ENCODE peak calls at places on chromosomes 11 and 22, in four cellular contexts. One of them, this sample, is unnamed.

GRCh38 chr22:35540600-35541253 is at the start of gene RASD2:
- DNase-seq in right lobe of liver: no peak
- DNase-seq in cardiac muscle cell: peak; percentile 31
- DNase-seq in suprapubic skin: no peak
- DNase-seq in this sample: no peak

GRCh38 chr22:27258773-27259172 is 542.8 kb downstream of the MN1 start:
- DNase-seq in right lobe of liver: no peak
- DNase-seq in cardiac muscle cell: no peak
- DNase-seq in suprapubic skin: no peak
- DNase-seq in this sample: no peak

GRCh38 chr22:23745780-23746179 is 5.1 kb downstream of the ZNF70 start:
- DNase-seq in right lobe of liver: no peak
- DNase-seq in cardiac muscle cell: no peak
- DNase-seq in suprapubic skin: no peak
- DNase-seq in this sample: no peak

GRCh38 chr11:133697603-133698002 is 147.7 kb downstream of the SPATA19 start:
- DNase-seq in right lobe of liver: no peak
- DNase-seq in cardiac muscle cell: no peak
- DNase-seq in suprapubic skin: no peak
- DNase-seq in this sample: no peak

GRCh38 chr11:28104425-28104824 is 3.5 kb downstream of the KIF18A start:
- DNase-seq in right lobe of liver: no peak
- DNase-seq in cardiac muscle cell: no peak
- DNase-seq in suprapubic skin: no peak
- DNase-seq in this sample: no peak

GRCh38 chr11:114250993-114251796 is 45.0 kb upstream of the NNMT start:
- DNase-seq in right lobe of liver: no peak
- DNase-seq in cardiac muscle cell: no peak
- DNase-seq in suprapubic skin: no peak
- DNase-seq in this sample: no peak

GRCh38 chr11:57641426-57641825 is 8.3 kb downstream of the YPEL4 start:
- DNase-seq in right lobe of liver: no peak
- DNase-seq in cardiac muscle cell: peak; percentile 75
- DNase-seq in suprapubic skin: no peak
- DNase-seq in this sample: no peak

GRCh38 chr22:47345025-47345424 is 582.6 kb downstream of the TBC1D22A start:
- DNase-seq in right lobe of liver: no peak
- DNase-seq in cardiac muscle cell: no peak
- DNase-seq in suprapubic skin: no peak
- DNase-seq in this sample: no peak

GRCh38 chr11:44709281-44709562 is 17.5 kb upstream of the TSPAN18 start:
- DNase-seq in right lobe of liver: peak; percentile 84
- DNase-seq in cardiac muscle cell: peak; percentile 39
- DNase-seq in suprapubic skin: no peak
- DNase-seq in this sample: no peak

GRCh38 chr11:35540526-35540925 is 15.1 kb upstream of the PAMR1 start:
- DNase-seq in right lobe of liver: no peak
- DNase-seq in cardiac muscle cell: peak; percentile 73
- DNase-seq in suprapubic skin: no peak
- DNase-seq in this sample: no peak

GRCh38 chr11:8533332-8533731 is 60.7 kb downstream of the STK33 start:
- DNase-seq in right lobe of liver: no peak
- DNase-seq in cardiac muscle cell: no peak
- DNase-seq in suprapubic skin: no peak
- DNase-seq in this sample: peak; percentile 48

GRCh38 chr11:117490911-117491310 is 163.3 kb downstream of the CEP164 start:
- DNase-seq in right lobe of liver: no peak
- DNase-seq in cardiac muscle cell: no peak
- DNase-seq in suprapubic skin: no peak
- DNase-seq in this sample: no peak

GRCh38 chr11:71269603-71270511 is 17.5 kb upstream of the SHANK2 start:
- DNase-seq in right lobe of liver: peak; percentile 28
- DNase-seq in cardiac muscle cell: no peak
- DNase-seq in suprapubic skin: peak; percentile 62
- DNase-seq in this sample: no peak

GRCh38 chr22:44318751-44319150 is 6.0 kb upstream of the SHISAL1 start:
- DNase-seq in right lobe of liver: no peak
- DNase-seq in cardiac muscle cell: no peak
- DNase-seq in suprapubic skin: no peak
- DNase-seq in this sample: no peak

GRCh38 chr11:93248602-93249001 is 50.8 kb upstream of the SLC36A4 start:
- DNase-seq in right lobe of liver: no peak
- DNase-seq in cardiac muscle cell: peak; percentile 12
- DNase-seq in suprapubic skin: no peak
- DNase-seq in this sample: no peak

GRCh38 chr11:130477646-130478203 is 29.3 kb downstream of the ADAMTS15 start:
- DNase-seq in right lobe of liver: no peak
- DNase-seq in cardiac muscle cell: peak; percentile 31
- DNase-seq in suprapubic skin: no peak
- DNase-seq in this sample: no peak

GRCh38 chr22:28410050-28410816 is 269.4 kb downstream of the TTC28 start:
- DNase-seq in right lobe of liver: no peak
- DNase-seq in cardiac muscle cell: peak; percentile 61
- DNase-seq in suprapubic skin: no peak
- DNase-seq in this sample: no peak

GRCh38 chr11:108592591-108593213 is 866 bp downstream of the EXPH5 start:
- DNase-seq in right lobe of liver: peak; percentile 52
- DNase-seq in cardiac muscle cell: no peak
- DNase-seq in suprapubic skin: no peak
- DNase-seq in this sample: peak; percentile 43

GRCh38 chr11:67645521-67646457 is 4.7 kb downstream of the ACY3 start:
- DNase-seq in right lobe of liver: no peak
- DNase-seq in cardiac muscle cell: no peak
- DNase-seq in suprapubic skin: no peak
- DNase-seq in this sample: peak; percentile 52

GRCh38 chr22:47805394-47805935 is 1043.0 kb downstream of the TBC1D22A start:
- DNase-seq in right lobe of liver: no peak
- DNase-seq in cardiac muscle cell: no peak
- DNase-seq in suprapubic skin: peak; percentile 59
- DNase-seq in this sample: no peak

GRCh38 chr11:44680982-44681597 is 45.7 kb upstream of the TSPAN18 start:
- DNase-seq in right lobe of liver: no peak
- DNase-seq in cardiac muscle cell: peak; percentile 47
- DNase-seq in suprapubic skin: peak; percentile 68
- DNase-seq in this sample: no peak

GRCh38 chr11:94424011-94424410 is 22.8 kb upstream of the GPR83 start:
- DNase-seq in right lobe of liver: no peak
- DNase-seq in cardiac muscle cell: peak; percentile 9
- DNase-seq in suprapubic skin: no peak
- DNase-seq in this sample: no peak

GRCh38 chr11:8604078-8604723 is 10.2 kb upstream of the STK33 start:
- DNase-seq in right lobe of liver: no peak
- DNase-seq in cardiac muscle cell: peak; percentile 100
- DNase-seq in suprapubic skin: no peak
- DNase-seq in this sample: peak; percentile 44

GRCh38 chr22:49660794-49661781 is 166.6 kb downstream of the BRD1 start:
- DNase-seq in right lobe of liver: peak; percentile 39
- DNase-seq in cardiac muscle cell: no peak
- DNase-seq in suprapubic skin: peak; percentile 72
- DNase-seq in this sample: peak; percentile 41

GRCh38 chr22:48885271-48885918 is 942.3 kb downstream of the BRD1 start:
- DNase-seq in right lobe of liver: no peak
- DNase-seq in cardiac muscle cell: no peak
- DNase-seq in suprapubic skin: peak; percentile 64
- DNase-seq in this sample: no peak

GRCh38 chr22:24271406-24271760 is 752 bp downstream of the SPECC1L start:
- DNase-seq in right lobe of liver: no peak
- DNase-seq in cardiac muscle cell: peak; percentile 27
- DNase-seq in suprapubic skin: no peak
- DNase-seq in this sample: no peak

GRCh38 chr11:7677071-7677470 is 3.8 kb upstream of the CYB5R2 start:
- DNase-seq in right lobe of liver: no peak
- DNase-seq in cardiac muscle cell: peak; percentile 47
- DNase-seq in suprapubic skin: no peak
- DNase-seq in this sample: no peak

GRCh38 chr11:111387318-111387863 is 8.3 kb upstream of the POU2AF1 start:
- DNase-seq in right lobe of liver: peak; percentile 84
- DNase-seq in cardiac muscle cell: no peak
- DNase-seq in suprapubic skin: no peak
- DNase-seq in this sample: no peak

GRCh38 chr11:120924109-120924508 is 99.8 kb upstream of the TBCEL start:
- DNase-seq in right lobe of liver: no peak
- DNase-seq in cardiac muscle cell: no peak
- DNase-seq in suprapubic skin: no peak
- DNase-seq in this sample: no peak

GRCh38 chr11:36192723-36193619 is 96.3 kb downstream of the COMMD9 start:
- DNase-seq in right lobe of liver: no peak
- DNase-seq in cardiac muscle cell: no peak
- DNase-seq in suprapubic skin: no peak
- DNase-seq in this sample: no peak

GRCh38 chr22:19448076-19448607 is 631 bp upstream of the C22orf39 start:
- DNase-seq in right lobe of liver: peak; percentile 55
- DNase-seq in cardiac muscle cell: peak; percentile 86
- DNase-seq in suprapubic skin: no peak
- DNase-seq in this sample: no peak

GRCh38 chr22:37880668-37881440 is 25.2 kb upstream of the MICALL1 start:
- DNase-seq in right lobe of liver: no peak
- DNase-seq in cardiac muscle cell: peak; percentile 56
- DNase-seq in suprapubic skin: no peak
- DNase-seq in this sample: no peak
- H3K36me3 ChIP-seq in right lobe of liver: peaks cover 26% of the 10 kb centered on the region
- H3K36me3 ChIP-seq in cardiac muscle cell: peaks cover 48% of the 10 kb centered on the region
- H3K36me3 ChIP-seq in suprapubic skin: peaks cover 76% of the 10 kb centered on the region
- H3K36me3 ChIP-seq in this sample: peaks cover 17% of the 10 kb centered on the region

DNA sequence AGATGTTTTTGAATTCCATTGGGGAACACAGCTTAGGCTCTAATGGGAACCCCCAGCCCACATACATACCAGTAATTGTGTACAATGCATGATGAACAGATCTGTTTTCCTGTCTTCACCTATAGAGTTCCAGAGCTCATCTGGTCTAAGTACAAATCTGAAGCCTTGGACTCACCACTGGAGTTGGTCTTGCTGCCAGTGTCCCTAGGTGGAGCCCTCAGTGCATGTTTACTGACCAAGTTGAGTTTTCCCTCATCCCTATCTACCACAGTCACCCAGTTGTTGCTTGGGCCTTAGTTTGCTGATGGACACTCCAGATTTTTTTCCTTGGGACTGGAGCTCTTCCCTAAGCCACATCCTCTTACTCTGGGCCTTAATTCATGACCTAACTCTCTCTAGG is 159.2 kb upstream of the DDI1 start:
- DNase-seq in right lobe of liver: no peak
- DNase-seq in cardiac muscle cell: peak; percentile 33
- DNase-seq in suprapubic skin: no peak
- DNase-seq in this sample: no peak
- TF ChIP-seq CTCF in right lobe of liver: no peak
- TF ChIP-seq CTCF in cardiac muscle cell: no peak
- TF ChIP-seq CTCF in suprapubic skin: no peak
- TF ChIP-seq CTCF in this sample: no peak

DNA sequence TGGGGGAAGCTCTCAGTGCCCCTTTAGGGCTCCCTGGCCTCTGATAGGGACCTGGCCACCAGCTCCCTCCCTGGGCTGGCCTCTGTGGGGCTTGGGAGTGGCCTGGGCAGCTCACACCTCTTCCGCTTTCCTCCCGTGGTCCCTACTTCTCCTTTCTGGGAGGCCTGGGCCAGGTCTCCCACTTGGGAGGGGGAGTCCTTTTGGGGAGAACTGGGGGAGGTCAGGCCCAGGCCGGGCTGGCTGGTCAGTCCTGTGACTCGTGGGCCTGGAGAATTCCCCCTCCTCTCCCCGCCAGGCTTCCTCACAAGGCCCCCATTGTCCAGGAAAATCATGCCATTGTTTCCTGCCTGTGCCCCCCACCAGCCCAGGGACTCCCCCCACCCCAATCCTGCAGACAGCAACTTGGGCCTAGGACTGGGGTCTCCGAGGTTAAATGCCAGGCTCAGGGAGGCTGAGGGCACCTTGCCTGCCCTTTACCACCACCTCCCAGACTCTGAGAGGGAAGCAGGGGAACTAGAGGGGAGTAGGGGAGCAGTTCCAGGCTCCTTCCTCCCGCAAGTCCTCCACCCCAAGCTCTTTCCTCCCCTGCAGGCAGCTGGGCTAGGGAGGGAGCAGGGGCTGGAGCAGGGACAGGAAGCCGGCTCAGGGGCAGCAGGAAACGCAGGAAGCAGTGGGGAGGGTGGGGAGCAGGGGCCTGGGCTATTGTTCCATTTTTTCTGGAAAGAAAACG is 2.8 kb downstream of the MAP3K11 start:
- DNase-seq in right lobe of liver: no peak
- DNase-seq in cardiac muscle cell: peak; percentile 54
- DNase-seq in suprapubic skin: no peak
- DNase-seq in this sample: no peak
- H3K36me3 ChIP-seq in right lobe of liver: no peaks in the 10 kb centered on the region
- H3K36me3 ChIP-seq in cardiac muscle cell: no peaks in the 10 kb centered on the region
- H3K36me3 ChIP-seq in suprapubic skin: peaks cover 18% of the 10 kb centered on the region
- H3K36me3 ChIP-seq in this sample: peaks cover 25% of the 10 kb centered on the region

GRCh38 chr11:125954945-125955640 is 9.2 kb downstream of the VSIG10L2 start:
- DNase-seq in right lobe of liver: no peak
- DNase-seq in cardiac muscle cell: no peak
- DNase-seq in suprapubic skin: no peak
- DNase-seq in this sample: no peak

GRCh38 chr11:125954123-125954944 is 8.5 kb downstream of the VSIG10L2 start:
- DNase-seq in right lobe of liver: no peak
- DNase-seq in cardiac muscle cell: no peak
- DNase-seq in suprapubic skin: no peak
- DNase-seq in this sample: no peak

GRCh38 chr11:125957623-125958330 is 11.9 kb downstream of the VSIG10L2 start:
- DNase-seq in right lobe of liver: no peak
- DNase-seq in cardiac muscle cell: no peak
- DNase-seq in suprapubic skin: no peak
- DNase-seq in this sample: no peak

GRCh38 chr11:125955856-125956255 is 10.0 kb downstream of the VSIG10L2 start:
- DNase-seq in right lobe of liver: no peak
- DNase-seq in cardiac muscle cell: no peak
- DNase-seq in suprapubic skin: no peak
- DNase-seq in this sample: no peak

GRCh38 chr11:125956371-125956770 is 10.5 kb downstream of the VSIG10L2 start:
- DNase-seq in right lobe of liver: no peak
- DNase-seq in cardiac muscle cell: peak; percentile 73
- DNase-seq in suprapubic skin: no peak
- DNase-seq in this sample: no peak
- TF ChIP-seq CTCF in right lobe of liver: no peak
- TF ChIP-seq CTCF in cardiac muscle cell: no peak
- TF ChIP-seq CTCF in suprapubic skin: no peak
- TF ChIP-seq CTCF in this sample: no peak

DNA sequence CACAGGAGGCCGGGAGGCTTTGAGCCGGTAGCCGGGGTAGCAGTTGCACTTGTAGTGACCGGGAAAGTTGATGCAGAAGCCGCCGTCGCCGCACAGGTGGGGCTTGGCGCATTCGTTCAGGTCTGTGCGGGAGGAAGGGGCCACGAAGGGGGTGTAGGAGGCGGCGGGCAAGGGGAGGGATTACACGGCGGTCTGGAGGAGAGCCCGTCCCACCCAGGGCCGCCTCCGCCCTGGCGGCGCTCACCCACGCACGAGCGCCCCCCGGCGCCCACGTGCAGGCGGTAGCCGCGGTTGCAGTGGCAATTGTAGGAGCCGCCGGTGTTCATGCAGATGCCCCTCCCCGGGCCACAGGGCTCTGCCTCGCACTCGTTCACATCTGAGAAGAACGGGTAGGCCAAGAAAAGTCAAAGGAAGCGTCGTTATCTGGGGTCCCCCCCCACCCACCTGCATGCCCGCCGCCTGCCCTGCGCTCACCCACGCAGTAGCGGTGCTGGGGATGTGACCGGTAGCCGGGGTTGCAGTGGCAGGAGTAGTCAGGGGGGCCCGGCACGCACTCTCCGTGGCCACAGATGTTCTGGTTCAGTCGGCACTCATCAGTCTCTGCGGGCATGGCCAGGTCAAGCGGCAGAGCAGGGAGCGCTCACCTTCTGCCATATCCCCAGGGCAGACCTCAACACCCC is 10.6 kb downstream of the LTBP3 start:
- DNase-seq in right lobe of liver: no peak
- DNase-seq in cardiac muscle cell: no peak
- DNase-seq in suprapubic skin: no peak
- DNase-seq in this sample: no peak
- H3K36me3 ChIP-seq in right lobe of liver: no peaks in the 10 kb centered on the region
- H3K36me3 ChIP-seq in cardiac muscle cell: no peaks in the 10 kb centered on the region
- H3K36me3 ChIP-seq in suprapubic skin: peaks cover 14% of the 10 kb centered on the region
- H3K36me3 ChIP-seq in this sample: no peaks in the 10 kb centered on the region